ENCODE peak calls at places on chromosomes 2 and 18, in ten cellular contexts. Q, F, W, N, E, G, B, D, M and L are unnamed samples.

GRCh38 chr2:177383935-177384334 is 8.6 kb upstream of the AGPS start:
- DNase-seq in B (no peak), M (no peak), D (no peak), W (no peak), G (no peak), N (no peak), E (no peak), Q (no peak), F (no peak), L (no peak)

GRCh38 chr2:199309973-199310372 is 147.8 kb downstream of the SATB2 start:
- DNase-seq in M (no peak), B (no peak), D (no peak), G (no peak), F (no peak), N (peak), E (peak), Q (no peak), W (no peak), L (no peak)

GRCh38 chr2:236583621-236584203 is 14.1 kb downstream of the ACKR3 start:
- DNase-seq in D (no peak), M (no peak), W (no peak), N (no peak), F (no peak), E (no peak), G (no peak), B (no peak), Q (no peak), L (no peak)

GRCh38 chr2:200408428-200409311 is 101.2 kb downstream of the KCTD18 start:
- DNase-seq in F (peak), N (no peak), W (peak), G (peak), D (peak), M (no peak), B (peak), E (no peak), Q (peak), L (peak)

GRCh38 chr2:145845923-145846322 is 1326.0 kb upstream of the ZEB2 start:
- DNase-seq in B (no peak), D (no peak), F (no peak), E (no peak), G (no peak), M (no peak), W (no peak), Q (no peak), N (no peak), L (no peak)

GRCh38 chr2:106159867-106160785 is 34.0 kb downstream of the UXS1 start:
- DNase-seq in G (no peak), N (no peak), F (no peak), W (no peak), B (no peak), E (no peak), M (no peak), D (no peak), Q (no peak), L (no peak)

GRCh38 chr2:10137053-10137843 is 14.7 kb downstream of the RRM2 start:
- DNase-seq in B (no peak), G (no peak), E (no peak), D (no peak), M (no peak), F (no peak), W (no peak), Q (no peak), N (no peak), L (no peak)

GRCh38 chr2:70553334-70553583 is 367 bp downstream of the TGFA start:
- DNase-seq in W (no peak), F (no peak), B (no peak), N (no peak), Q (peak), E (no peak), D (no peak), G (no peak), M (no peak), L (no peak)

GRCh38 chr18:52452427-52452826 is 112.4 kb downstream of the DCC start:
- DNase-seq in D (no peak), F (no peak), E (no peak), G (no peak), W (no peak), M (no peak), Q (no peak), B (peak), N (no peak), L (no peak)

GRCh38 chr2:211737282-211737681 is 801.3 kb downstream of the ERBB4 start:
- DNase-seq in B (no peak), N (no peak), E (no peak), M (no peak), D (peak), G (no peak), W (no peak), F (no peak), Q (no peak), L (no peak)

GRCh38 chr2:236551843-236552542 is 17.6 kb upstream of the ACKR3 start:
- DNase-seq in G (no peak), D (no peak), N (no peak), Q (no peak), W (no peak), B (no peak), F (no peak), M (no peak), E (no peak), L (no peak)

GRCh38 chr2:39948016-39948719 is 169.1 kb upstream of the THUMPD2 start:
- DNase-seq in Q (no peak), B (peak), E (no peak), M (no peak), G (peak), W (no peak), F (peak), N (no peak), D (peak), L (no peak)

GRCh38 chr2:28224648-28225471 is 167.8 kb upstream of the FOSL2 start:
- DNase-seq in W (peak), F (peak), M (no peak), Q (no peak), G (peak), D (peak), E (no peak), N (no peak), B (peak), L (no peak)

GRCh38 chr18:37541517-37541916 is 24.1 kb downstream of the CELF4 start:
- DNase-seq in N (no peak), E (no peak), M (no peak), W (no peak), G (no peak), Q (no peak), B (no peak), F (no peak), D (no peak), L (no peak)

GRCh38 chr2:151640087-151640486 is 94.2 kb downstream of the NEB start:
- DNase-seq in W (no peak), Q (no peak), F (no peak), M (no peak), N (no peak), B (no peak), D (no peak), G (no peak), E (no peak), L (no peak)

GRCh38 chr18:79805211-79805862 is 7.6 kb downstream of the KCNG2 start:
- DNase-seq in W (no peak), F (no peak), E (no peak), Q (no peak), G (no peak), M (no peak), B (no peak), N (no peak), D (no peak), L (no peak)

GRCh38 chr2:28217042-28217740 is 175.5 kb upstream of the FOSL2 start:
- DNase-seq in Q (no peak), F (no peak), B (no peak), G (no peak), M (no peak), W (no peak), E (no peak), D (no peak), N (no peak), L (no peak)

GRCh38 chr2:96872591-96873349 is 2.9 kb upstream of the SEMA4C start:
- DNase-seq in N (no peak), W (no peak), D (peak), M (no peak), Q (no peak), F (no peak), B (no peak), E (no peak), G (no peak), L (no peak)

GRCh38 chr18:56563568-56563967 is 74.8 kb downstream of the TXNL1 start:
- DNase-seq in F (no peak), M (no peak), G (no peak), Q (no peak), D (no peak), E (peak), W (no peak), N (no peak), B (no peak), L (no peak)

GRCh38 chr2:3575534-3576324 is 669 bp downstream of the RPS7 start:
- DNase-seq in D (no peak), Q (no peak), M (no peak), W (no peak), F (peak), N (no peak), G (no peak), E (no peak), B (no peak), L (no peak)

GRCh38 chr2:106572541-106573148 is 85.5 kb downstream of the CD8B2 start:
- DNase-seq in Q (no peak), M (no peak), B (no peak), F (peak), G (no peak), W (no peak), N (peak), E (no peak), D (no peak), L (no peak)

GRCh38 chr2:237432484-237433092 is 18.6 kb upstream of the COL6A3 start:
- DNase-seq in D (peak), B (peak), F (peak), Q (no peak), G (peak), W (peak), M (no peak), N (no peak), E (no peak), L (peak)

GRCh38 chr2:171723724-171724683 is 36.7 kb downstream of the DYNC1I2 start:
- DNase-seq in B (peak), Q (no peak), D (peak), N (peak), G (no peak), M (no peak), E (peak), W (peak), F (peak), L (no peak)

GRCh38 chr2:148987286-148987685 is 51.2 kb upstream of the LYPD6B start:
- DNase-seq in M (no peak), D (no peak), W (no peak), B (no peak), G (no peak), E (no peak), F (no peak), N (no peak), Q (no peak), L (no peak)

GRCh38 chr2:64337314-64337713 is 116.6 kb upstream of the LGALSL start:
- DNase-seq in Q (no peak), N (no peak), M (no peak), G (no peak), F (no peak), E (no peak), W (no peak), D (no peak), B (no peak), L (no peak)

GRCh38 chr2:169799555-169799954 is 884 bp downstream of the SSB start:
- DNase-seq in E (no peak), N (no peak), B (peak), G (peak), F (peak), M (no peak), W (no peak), Q (no peak), D (peak), L (no peak)

GRCh38 chr2:80496770-80497169 is 192.2 kb upstream of the LRRTM1 start:
- DNase-seq in E (no peak), Q (no peak), W (no peak), F (peak), D (peak), M (no peak), G (peak), N (no peak), B (peak), L (peak)